ENCODE peak calls at places on chromosomes 1 and 21, in eight cellular contexts. X, U, Y, Z, F, I, J and W are unnamed samples.

GRCh38 chr1:201217146-201217545 is 26.5 kb downstream of the IGFN1 start:
- DNase-seq in J (no peak), Z (peak; percentile 73), U (no peak), I (no peak), F (peak; percentile 78), X (no peak), Y (no peak), W (no peak)

GRCh38 chr1:100799954-100800612 is 80.5 kb downstream of the VCAM1 start:
- DNase-seq in J (no peak), Y (no peak), X (no peak), F (no peak), U (no peak), Z (no peak), I (no peak), W (no peak)

GRCh38 chr1:24391882-24392603 is 21.5 kb downstream of the STPG1 start:
- DNase-seq in X (no peak), F (no peak), Z (no peak), Y (peak; percentile 59), I (peak; percentile 42), J (peak; percentile 57), U (peak; percentile 50), W (peak; percentile 38)

GRCh38 chr1:110880708-110881374 is 7.9 kb downstream of the CD53 start:
- DNase-seq in X (peak; percentile 27), Z (no peak), U (peak; percentile 56), Y (no peak), I (peak; percentile 75), F (no peak), J (no peak), W (peak; percentile 35)

GRCh38 chr1:109395602-109396512 is 1.9 kb downstream of the SORT1 start:
- DNase-seq in I (no peak), F (no peak), U (no peak), X (no peak), J (no peak), Z (no peak), Y (no peak), W (no peak)

GRCh38 chr1:25744140-25744581 is 55.8 kb upstream of the SELENON start:
- DNase-seq in I (no peak), X (no peak), U (no peak), Y (no peak), J (peak; percentile 88), F (no peak), Z (peak; percentile 86), W (no peak)

GRCh38 chr1:227891955-227892871 is 55.5 kb downstream of the WNT9A start:
- DNase-seq in X (no peak), U (no peak), F (peak; percentile 66), J (no peak), I (no peak), Z (peak; percentile 75), Y (no peak), W (no peak)

GRCh38 chr1:184160236-184160635 is 108.7 kb downstream of the TSEN15 start:
- DNase-seq in U (no peak), Y (peak; percentile 32), I (no peak), J (peak; percentile 56), Z (no peak), F (no peak), X (peak; percentile 19), W (no peak)

GRCh38 chr21:32562426-32562825 is 22.9 kb downstream of the TCP10L start:
- DNase-seq in X (no peak), J (peak; percentile 49), Y (no peak), Z (no peak), F (no peak), I (peak; percentile 21), U (no peak), W (no peak)

GRCh38 chr1:216742625-216743024 is 19.4 kb upstream of the ESRRG start:
- DNase-seq in X (no peak), F (no peak), Z (no peak), I (no peak), J (no peak), Y (no peak), U (no peak), W (no peak)

GRCh38 chr1:30697571-30697970 is 25.8 kb downstream of the MATN1 start:
- DNase-seq in U (no peak), X (no peak), Y (no peak), J (no peak), I (no peak), Z (peak; percentile 74), F (no peak), W (no peak)

GRCh38 chr1:224160171-224160682 is 22.8 kb upstream of the DEGS1 start:
- DNase-seq in J (no peak), I (no peak), X (no peak), Y (no peak), Z (no peak), U (no peak), F (no peak), W (no peak)

GRCh38 chr1:212973426-212973825 is 23.1 kb downstream of the VASH2 start:
- DNase-seq in F (no peak), Z (no peak), Y (no peak), X (no peak), I (no peak), U (no peak), J (no peak), W (no peak)

GRCh38 chr1:56389813-56390539 is 189.4 kb downstream of the PLPP3 start:
- DNase-seq in U (no peak), Z (no peak), Y (no peak), I (no peak), J (no peak), F (no peak), X (no peak), W (no peak)

GRCh38 chr1:41880261-41880660 is 38.5 kb downstream of the HIVEP3 start:
- DNase-seq in F (no peak), U (no peak), X (no peak), Z (no peak), J (no peak), I (no peak), Y (no peak), W (no peak)

GRCh38 chr1:159652506-159652905 is 61.9 kb downstream of the CRP start:
- DNase-seq in Y (no peak), J (peak; percentile 4), F (no peak), X (no peak), U (no peak), Z (no peak), I (no peak), W (no peak)

GRCh38 chr21:37074195-37074510 is 1.1 kb downstream of the TTC3 start:
- DNase-seq in Z (no peak), F (no peak), Y (no peak), X (no peak), I (no peak), U (no peak), J (peak; percentile 5), W (no peak)

GRCh38 chr21:27202301-27202700 is 235.4 kb upstream of the ADAMTS5 start:
- DNase-seq in F (no peak), Y (no peak), J (peak; percentile 3), I (no peak), X (no peak), U (no peak), Z (no peak), W (no peak)

GRCh38 chr1:9201421-9202239 is 32.9 kb upstream of the H6PD start:
- DNase-seq in I (no peak), U (peak; percentile 22), Z (peak; percentile 91), F (peak; percentile 80), Y (no peak), J (peak; percentile 61), X (no peak), W (no peak)

GRCh38 chr1:21775985-21776562 is 6.9 kb downstream of the USP48 start:
- DNase-seq in J (no peak), U (no peak), F (no peak), I (no peak), Y (no peak), X (no peak), Z (no peak), W (no peak)

GRCh38 chr1:63871451-63871850 is 97.6 kb downstream of the ROR1 start:
- DNase-seq in Z (no peak), Y (no peak), U (no peak), F (no peak), I (no peak), J (no peak), X (no peak), W (no peak)

GRCh38 chr21:41970751-41971653 is 17.2 kb upstream of the C2CD2 start:
- DNase-seq in U (no peak), F (peak; percentile 35), I (no peak), J (no peak), Y (no peak), Z (peak; percentile 66), X (no peak), W (no peak)

GRCh38 chr1:197466813-197467212 is 198.8 kb downstream of the CRB1 start:
- DNase-seq in Z (no peak), I (no peak), Y (no peak), F (no peak), U (no peak), J (no peak), X (no peak), W (no peak)

GRCh38 chr1:229064320-229064908 is 206.5 kb upstream of the RAB4A start:
- DNase-seq in Y (no peak), F (no peak), U (no peak), I (no peak), J (no peak), X (no peak), Z (no peak), W (no peak)

GRCh38 chr1:154856049-154856448 is 14.0 kb downstream of the KCNN3 start:
- DNase-seq in J (no peak), U (no peak), I (no peak), Y (no peak), X (no peak), Z (no peak), F (no peak), W (no peak)

GRCh38 chr1:85579619-85580018 is 942 bp upstream of the CCN1 start:
- DNase-seq in I (no peak), Z (no peak), X (no peak), Y (no peak), J (peak; percentile 44), U (no peak), F (no peak), W (no peak)

GRCh38 chr1:109784551-109785252 is 21.0 kb upstream of the EPS8L3 start:
- DNase-seq in F (no peak), J (no peak), U (no peak), Y (no peak), I (no peak), X (no peak), Z (peak; percentile 54), W (no peak)

GRCh38 chr1:245997471-245998258 is 509.4 kb downstream of the SMYD3 start:
- DNase-seq in Z (no peak), U (no peak), I (no peak), X (no peak), Y (no peak), F (no peak), J (peak; percentile 12), W (no peak)

GRCh38 chr1:93750946-93751345 is 69.3 kb upstream of the BCAR3 start:
- DNase-seq in Y (no peak), F (no peak), X (no peak), Z (no peak), U (no peak), J (no peak), I (no peak), W (no peak)

GRCh38 chr1:46484783-46485490 is 4.7 kb upstream of the DMBX1 start:
- DNase-seq in U (no peak), I (no peak), F (peak; percentile 26), Z (peak; percentile 54), X (no peak), J (no peak), Y (no peak), W (no peak)

GRCh38 chr1:93177991-93178390 is 2.2 kb downstream of the TMED5 start:
- DNase-seq in X (no peak), Z (no peak), Y (no peak), U (no peak), F (no peak), J (peak; percentile 4), I (no peak), W (no peak)